ENCODE peak calls at places on chromosomes 16 and 17, in eight cellular contexts. F is fibroblast of lung; X is posterior vena cava; Y is mucosa of descending colon; P is stimulated activated CD4-positive, alpha-beta T cell treated with anti-CD3 and anti-CD28 coated beads, TNF-alpha, amount 100 ng/mL, for 48 hours; N is A549; G is G401; I is effector memory CD4-positive, alpha-beta T cell. O is an unnamed sample.

GRCh38 chr17:56842577-56842976 is 8.6 kb downstream of the DGKE start:
- DNase-seq in F (no peak), N (no peak), G (no peak), Y (no peak), P (no peak), X (no peak), I (no peak), O (no peak)

GRCh38 chr16:89266521-89267134 is 49.1 kb downstream of the ZNF778 start:
- DNase-seq in F (no peak), I (no peak), G (no peak), Y (no peak), X (no peak), N (no peak), P (no peak), O (peak)

GRCh38 chr16:72112906-72113615 is 19.4 kb downstream of the DHX38 start:
- DNase-seq in I (no peak), X (no peak), Y (no peak), G (no peak), F (no peak), N (no peak), P (no peak), O (no peak)

GRCh38 chr16:25033852-25034251 is 18.7 kb upstream of the ARHGAP17 start:
- DNase-seq in N (no peak), G (no peak), F (peak), X (no peak), Y (no peak), P (no peak), I (no peak), O (no peak)

GRCh38 chr17:68048996-68049395 is 13.5 kb downstream of the KPNA2 start:
- DNase-seq in I (no peak), P (no peak), X (no peak), Y (no peak), N (no peak), G (peak), F (no peak), O (no peak)

GRCh38 chr16:31134625-31135534 is 647 bp downstream of the PRSS8 start:
- DNase-seq in P (no peak), F (no peak), G (peak), I (no peak), N (no peak), Y (peak), X (no peak), O (no peak)

GRCh38 chr16:69477546-69477945 is 53.1 kb downstream of the CYB5B start:
- DNase-seq in X (no peak), G (no peak), N (no peak), P (no peak), I (no peak), F (peak), Y (no peak), O (no peak)

GRCh38 chr16:19997734-19998133 is 76.0 kb downstream of the GPR139 start:
- DNase-seq in I (no peak), X (no peak), F (peak), G (no peak), N (no peak), Y (no peak), P (no peak), O (no peak)

GRCh38 chr16:62408760-62409159 is 372.5 kb upstream of the CDH8 start:
- DNase-seq in I (no peak), N (no peak), F (no peak), X (no peak), Y (no peak), G (no peak), P (no peak), O (peak)

GRCh38 chr16:47387026-47387734 is 73.7 kb downstream of the ITFG1 start:
- DNase-seq in X (no peak), I (no peak), P (no peak), N (no peak), G (no peak), F (no peak), Y (no peak), O (no peak)

GRCh38 chr17:80779961-80780380 is 211.7 kb upstream of the CHMP6 start:
- DNase-seq in I (no peak), N (no peak), F (peak), Y (no peak), X (peak), G (no peak), P (no peak), O (no peak)

GRCh38 chr17:62790554-62790953 is 17.6 kb downstream of the MARCHF10 start:
- DNase-seq in P (no peak), F (peak), Y (no peak), X (no peak), I (no peak), G (no peak), N (no peak), O (no peak)

GRCh38 chr17:60535382-60536279 is 9.6 kb upstream of the APPBP2 start:
- DNase-seq in F (peak), Y (no peak), P (no peak), X (no peak), I (no peak), G (no peak), N (no peak), O (no peak)

GRCh38 chr16:64870859-64871258 is 251.0 kb downstream of the CDH11 start:
- DNase-seq in X (no peak), G (no peak), F (no peak), Y (no peak), P (no peak), I (no peak), N (no peak), O (no peak)

GRCh38 chr16:11698271-11698689 is 30.0 kb downstream of the SNN start:
- DNase-seq in F (peak), X (no peak), P (peak), Y (no peak), I (no peak), N (no peak), G (no peak), O (no peak)

GRCh38 chr16:10868562-10869469 is 8.2 kb upstream of the CIITA start:
- DNase-seq in X (peak), I (no peak), F (no peak), N (no peak), G (no peak), P (no peak), Y (no peak), O (peak)

GRCh38 chr17:17708301-17708700 is 27.0 kb downstream of the RAI1 start:
- DNase-seq in Y (no peak), N (no peak), I (no peak), P (no peak), G (no peak), X (no peak), F (no peak), O (no peak)

GRCh38 chr17:75010683-75011406 is 1.6 kb upstream of the MRPL58 start:
- DNase-seq in P (no peak), F (peak), G (peak), Y (peak), X (no peak), N (no peak), I (no peak), O (peak)

GRCh38 chr16:58883131-58883530 is 149.0 kb upstream of the GOT2 start:
- DNase-seq in I (no peak), P (no peak), N (no peak), Y (no peak), F (no peak), X (no peak), G (no peak), O (no peak)

GRCh38 chr17:50584749-50585148 is 24.2 kb downstream of the CACNA1G start:
- DNase-seq in N (no peak), P (no peak), F (no peak), G (no peak), Y (no peak), I (no peak), X (no peak), O (no peak)

GRCh38 chr17:45998987-45999899 is at the start of gene STH:
- DNase-seq in Y (no peak), F (no peak), N (no peak), P (no peak), G (no peak), I (no peak), X (no peak), O (no peak)

GRCh38 chr17:75827291-75828050 is 16.7 kb downstream of the UNC13D start:
- DNase-seq in N (peak), G (peak), F (peak), X (peak), Y (peak), I (peak), P (peak), O (peak)

GRCh38 chr17:79019631-79020584 is 4.1 kb upstream of the C1QTNF1 start:
- DNase-seq in X (peak), G (peak), P (no peak), Y (peak), I (peak), N (peak), F (peak), O (peak)

GRCh38 chr16:54489225-54489781 is 202.7 kb upstream of the IRX3 start:
- DNase-seq in P (no peak), G (no peak), X (no peak), F (no peak), N (no peak), Y (peak), I (no peak), O (no peak)

O was measured in kidney.